ENCODE peak calls at places on chromosomes 6 and 20, in ten cellular contexts. S, I, E, X, B, G, V, J, T and M are unnamed samples.

GRCh38 chr20:2688041-2688591 is 4.5 kb upstream of the EBF4 start:
- DNase-seq in S (peak; percentile 77), I (peak; percentile 79), E (no peak), X (peak; percentile 49), B (peak; percentile 23), G (peak; percentile 64), V (peak; percentile 53), J (peak; percentile 68), T (peak; percentile 64), M (no peak)

GRCh38 chr20:36483919-36484808 is 57.2 kb upstream of the MYL9 start:
- DNase-seq in S (peak; percentile 34), I (no peak), E (no peak), X (peak; percentile 29), B (peak; percentile 45), G (peak; percentile 41), V (no peak), J (no peak), T (no peak), M (no peak)

GRCh38 chr6:108117427-108118358 is 43.2 kb upstream of the OSTM1 start:
- DNase-seq in S (peak; percentile 71), I (peak; percentile 21), E (no peak), X (peak; percentile 1), B (no peak), G (peak; percentile 24), V (no peak), J (peak; percentile 38), T (peak; percentile 38), M (no peak)

GRCh38 chr6:106799008-106799952 is 169.9 kb downstream of the QRSL1 start:
- DNase-seq in S (no peak), I (peak; percentile 38), E (no peak), X (no peak), B (peak; percentile 52), G (peak; percentile 45), V (no peak), J (peak; percentile 48), T (no peak), M (no peak)

GRCh38 chr20:50921055-50921454 is 10.2 kb downstream of the ADNP start:
- DNase-seq in S (no peak), I (peak; percentile 49), E (no peak), X (no peak), B (peak; percentile 49), G (peak; percentile 59), V (no peak), J (no peak), T (no peak), M (no peak)

GRCh38 chr6:24547243-24547642 is 52.5 kb downstream of the ALDH5A1 start:
- DNase-seq in S (no peak), I (peak; percentile 8), E (no peak), X (no peak), B (no peak), G (no peak), V (no peak), J (peak; percentile 17), T (no peak), M (no peak)

GRCh38 chr20:1894951-1895673 is at the start of gene SIRPA:
- DNase-seq in S (peak; percentile 91), I (peak; percentile 84), E (no peak), X (peak; percentile 72), B (peak; percentile 62), G (peak; percentile 72), V (peak; percentile 40), J (peak; percentile 61), T (peak; percentile 81), M (peak; percentile 35)

GRCh38 chr20:51930775-51931174 is 128.5 kb upstream of the SALL4 start:
- DNase-seq in S (no peak), I (peak; percentile 90), E (no peak), X (no peak), B (peak; percentile 42), G (peak; percentile 98), V (no peak), J (no peak), T (no peak), M (peak; percentile 50)

GRCh38 chr6:42138190-42138589 is 4.2 kb downstream of the C6orf132 start:
- DNase-seq in S (no peak), I (no peak), E (no peak), X (no peak), B (no peak), G (no peak), V (no peak), J (no peak), T (no peak), M (no peak)

GRCh38 chr6:26550250-26550993 is 12.3 kb downstream of the HMGN4 start:
- DNase-seq in S (peak; percentile 87), I (peak; percentile 74), E (no peak), X (peak; percentile 37), B (peak; percentile 70), G (peak; percentile 64), V (peak; percentile 62), J (peak; percentile 81), T (peak; percentile 76), M (no peak)

GRCh38 chr6:72425003-72425681 is 196.7 kb upstream of the KCNQ5 start:
- DNase-seq in S (no peak), I (peak; percentile 44), E (no peak), X (no peak), B (peak; percentile 96), G (peak; percentile 78), V (no peak), J (no peak), T (no peak), M (peak; percentile 58)

GRCh38 chr6:133314951-133315350 is 73.8 kb downstream of the EYA4 start:
- DNase-seq in S (no peak), I (no peak), E (no peak), X (peak; percentile 66), B (no peak), G (no peak), V (no peak), J (no peak), T (no peak), M (peak; percentile 38)